ENCODE peak calls at places on chromosome 20, in five cellular contexts. One of them, this sample, is unnamed. For H3K4me1 and H3K36me3, the result is how much of the 10 kb centered on the place peaks cover.

GRCh38 chr20:15278041-15278440 is 940.6 kb upstream of the FLRT3 start:
- DNase-seq in CD8-positive, alpha-beta memory T cell: no peak
- DNase-seq in HepG2: no peak
- DNase-seq in psoas muscle: no peak
- DNase-seq in uterus: no peak
- DNase-seq in this sample: no peak

GRCh38 chr20:48196006-48196405 is 410.7 kb upstream of the SULF2 start:
- DNase-seq in CD8-positive, alpha-beta memory T cell: no peak
- DNase-seq in uterus: no peak
- DNase-seq in HepG2: no peak
- DNase-seq in psoas muscle: no peak
- DNase-seq in this sample: no peak

GRCh38 chr20:45300961-45301360 is 5.7 kb upstream of the RBPJL start:
- DNase-seq in CD8-positive, alpha-beta memory T cell: no peak
- DNase-seq in HepG2: peak
- DNase-seq in psoas muscle: no peak
- DNase-seq in uterus: no peak
- DNase-seq in this sample: no peak

GRCh38 chr20:10674684-10675455 is 1.1 kb upstream of the JAG1 start:
- DNase-seq in psoas muscle: peak
- DNase-seq in CD8-positive, alpha-beta memory T cell: no peak
- DNase-seq in HepG2: peak
- DNase-seq in uterus: peak
- DNase-seq in this sample: peak

GRCh38 chr20:2837561-2837960 is 2.9 kb downstream of the PCED1A start:
- DNase-seq in uterus: no peak
- DNase-seq in psoas muscle: no peak
- DNase-seq in HepG2: no peak
- DNase-seq in CD8-positive, alpha-beta memory T cell: no peak
- DNase-seq in this sample: no peak

GRCh38 chr20:13736792-13737191 is 47.9 kb downstream of the ESF1 start:
- DNase-seq in CD8-positive, alpha-beta memory T cell: no peak
- DNase-seq in uterus: no peak
- DNase-seq in psoas muscle: no peak
- DNase-seq in HepG2: no peak
- DNase-seq in this sample: no peak

GRCh38 chr20:58340853-58341252 is 31.3 kb downstream of the RAB22A start:
- DNase-seq in HepG2: no peak
- DNase-seq in uterus: no peak
- DNase-seq in CD8-positive, alpha-beta memory T cell: no peak
- DNase-seq in psoas muscle: no peak
- DNase-seq in this sample: no peak

GRCh38 chr20:37519508-37520416 is 1.3 kb upstream of the NNAT start:
- DNase-seq in HepG2: peak
- DNase-seq in CD8-positive, alpha-beta memory T cell: no peak
- DNase-seq in psoas muscle: no peak
- DNase-seq in uterus: no peak
- DNase-seq in this sample: no peak

GRCh38 chr20:25692499-25692898 is 4.2 kb downstream of the ZNF337 start:
- DNase-seq in uterus: no peak
- DNase-seq in HepG2: no peak
- DNase-seq in psoas muscle: no peak
- DNase-seq in CD8-positive, alpha-beta memory T cell: no peak
- DNase-seq in this sample: no peak

GRCh38 chr20:1327827-1328679 is 886 bp downstream of the SDCBP2 start:
- DNase-seq in HepG2: peak
- DNase-seq in CD8-positive, alpha-beta memory T cell: no peak
- DNase-seq in psoas muscle: no peak
- DNase-seq in uterus: peak
- DNase-seq in this sample: peak

GRCh38 chr20:10217517-10218410 is 866 bp upstream of the SNAP25 start:
- DNase-seq in HepG2: no peak
- DNase-seq in CD8-positive, alpha-beta memory T cell: no peak
- DNase-seq in psoas muscle: no peak
- DNase-seq in uterus: peak
- DNase-seq in this sample: peak

GRCh38 chr20:14583413-14583812 is 246.0 kb upstream of the FLRT3 start:
- DNase-seq in uterus: no peak
- DNase-seq in HepG2: no peak
- DNase-seq in psoas muscle: no peak
- DNase-seq in CD8-positive, alpha-beta memory T cell: no peak
- DNase-seq in this sample: no peak

GRCh38 chr20:37314099-37314498 is 24.6 kb downstream of the MANBAL start:
- DNase-seq in uterus: no peak
- DNase-seq in HepG2: no peak
- DNase-seq in CD8-positive, alpha-beta memory T cell: no peak
- DNase-seq in psoas muscle: no peak
- DNase-seq in this sample: no peak

GRCh38 chr20:36919715-36920333 is 31.7 kb downstream of the SAMHD1 start:
- DNase-seq in psoas muscle: no peak
- DNase-seq in uterus: no peak
- DNase-seq in HepG2: peak
- DNase-seq in CD8-positive, alpha-beta memory T cell: peak
- DNase-seq in this sample: no peak

GRCh38 chr20:14829897-14830296 is 492.5 kb upstream of the FLRT3 start:
- DNase-seq in HepG2: no peak
- DNase-seq in uterus: no peak
- DNase-seq in CD8-positive, alpha-beta memory T cell: no peak
- DNase-seq in psoas muscle: no peak
- DNase-seq in this sample: no peak

GRCh38 chr20:24303393-24303792 is 166.0 kb upstream of the SYNDIG1 start:
- DNase-seq in CD8-positive, alpha-beta memory T cell: no peak
- DNase-seq in psoas muscle: no peak
- DNase-seq in uterus: no peak
- DNase-seq in HepG2: no peak
- DNase-seq in this sample: no peak

GRCh38 chr20:62191781-62192559 is 9.1 kb downstream of the MTG2 start:
- DNase-seq in uterus: no peak
- DNase-seq in CD8-positive, alpha-beta memory T cell: no peak
- DNase-seq in HepG2: no peak
- DNase-seq in psoas muscle: no peak
- DNase-seq in this sample: no peak

GRCh38 chr20:15296422-15296821 is 959.0 kb upstream of the FLRT3 start:
- DNase-seq in uterus: no peak
- DNase-seq in CD8-positive, alpha-beta memory T cell: no peak
- DNase-seq in psoas muscle: no peak
- DNase-seq in HepG2: no peak
- DNase-seq in this sample: no peak

GRCh38 chr20:24747881-24748595 is 201.0 kb upstream of the CST7 start:
- DNase-seq in psoas muscle: no peak
- DNase-seq in CD8-positive, alpha-beta memory T cell: no peak
- DNase-seq in HepG2: no peak
- DNase-seq in uterus: no peak
- DNase-seq in this sample: no peak

GRCh38 chr20:44615169-44615791 is 32.9 kb downstream of the PKIG start:
- DNase-seq in CD8-positive, alpha-beta memory T cell: no peak
- DNase-seq in uterus: no peak
- DNase-seq in HepG2: no peak
- DNase-seq in psoas muscle: peak
- DNase-seq in this sample: no peak

GRCh38 chr20:22470620-22471026 is 113.7 kb downstream of the FOXA2 start:
- DNase-seq in psoas muscle: no peak
- DNase-seq in uterus: no peak
- DNase-seq in CD8-positive, alpha-beta memory T cell: no peak
- DNase-seq in HepG2: peak
- DNase-seq in this sample: no peak
- H3K4me1 ChIP-seq in psoas muscle: under half
- H3K4me1 ChIP-seq in uterus: under half
- H3K4me1 ChIP-seq in CD8-positive, alpha-beta memory T cell: under half
- H3K4me1 ChIP-seq in HepG2: half or more
- H3K4me1 ChIP-seq in this sample: under half

GRCh38 chr20:56748476-56749377 is 119.6 kb downstream of the TFAP2C start:
- DNase-seq in uterus: no peak
- DNase-seq in psoas muscle: no peak
- DNase-seq in HepG2: no peak
- DNase-seq in CD8-positive, alpha-beta memory T cell: no peak
- DNase-seq in this sample: no peak
- H3K27ac ChIP-seq in uterus: no peak
- H3K27ac ChIP-seq in psoas muscle: no peak
- H3K27ac ChIP-seq in HepG2: no peak
- H3K27ac ChIP-seq in CD8-positive, alpha-beta memory T cell: no peak
- H3K27ac ChIP-seq in this sample: no peak

GRCh38 chr20:20720158-20720557 is 7.7 kb upstream of the RALGAPA2 start:
- DNase-seq in HepG2: no peak
- DNase-seq in CD8-positive, alpha-beta memory T cell: no peak
- DNase-seq in psoas muscle: no peak
- DNase-seq in uterus: no peak
- DNase-seq in this sample: no peak

GRCh38 chr20:20721489-20721888 is 9.0 kb upstream of the RALGAPA2 start:
- DNase-seq in HepG2: no peak
- DNase-seq in uterus: no peak
- DNase-seq in CD8-positive, alpha-beta memory T cell: no peak
- DNase-seq in psoas muscle: no peak
- DNase-seq in this sample: no peak

GRCh38 chr20:20719411-20719810 is 7.0 kb upstream of the RALGAPA2 start:
- DNase-seq in psoas muscle: no peak
- DNase-seq in uterus: no peak
- DNase-seq in CD8-positive, alpha-beta memory T cell: no peak
- DNase-seq in HepG2: no peak
- DNase-seq in this sample: no peak
- H3K36me3 ChIP-seq in psoas muscle: under half
- H3K36me3 ChIP-seq in uterus: under half
- H3K36me3 ChIP-seq in CD8-positive, alpha-beta memory T cell: under half
- H3K36me3 ChIP-seq in HepG2: under half
- H3K36me3 ChIP-seq in this sample: under half

GRCh38 chr20:32458061-32458836 is 100.1 kb downstream of the ASXL1 start:
- DNase-seq in uterus: no peak
- DNase-seq in HepG2: no peak
- DNase-seq in psoas muscle: no peak
- DNase-seq in CD8-positive, alpha-beta memory T cell: no peak
- DNase-seq in this sample: no peak

GRCh38 chr20:32460683-32461320 is 102.7 kb downstream of the ASXL1 start:
- DNase-seq in uterus: no peak
- DNase-seq in HepG2: no peak
- DNase-seq in psoas muscle: no peak
- DNase-seq in CD8-positive, alpha-beta memory T cell: no peak
- DNase-seq in this sample: no peak

GRCh38 chr20:32458837-32459220 is 100.7 kb downstream of the ASXL1 start:
- DNase-seq in CD8-positive, alpha-beta memory T cell: no peak
- DNase-seq in psoas muscle: no peak
- DNase-seq in HepG2: no peak
- DNase-seq in uterus: no peak
- DNase-seq in this sample: no peak

GRCh38 chr20:32461836-32462600 is 103.9 kb downstream of the ASXL1 start:
- DNase-seq in psoas muscle: no peak
- DNase-seq in HepG2: no peak
- DNase-seq in uterus: no peak
- DNase-seq in CD8-positive, alpha-beta memory T cell: no peak
- DNase-seq in this sample: no peak

GRCh38 chr20:32460231-32460630 is 102.1 kb downstream of the ASXL1 start:
- DNase-seq in CD8-positive, alpha-beta memory T cell: no peak
- DNase-seq in psoas muscle: no peak
- DNase-seq in uterus: no peak
- DNase-seq in HepG2: no peak
- DNase-seq in this sample: no peak
- H3K4me1 ChIP-seq in CD8-positive, alpha-beta memory T cell: under half
- H3K4me1 ChIP-seq in psoas muscle: under half
- H3K4me1 ChIP-seq in uterus: under half
- H3K4me1 ChIP-seq in HepG2: under half
- H3K4me1 ChIP-seq in this sample: under half

GRCh38 chr20:51359947-51360346 is 182.6 kb downstream of the NFATC2 start:
- DNase-seq in uterus: no peak
- DNase-seq in HepG2: no peak
- DNase-seq in CD8-positive, alpha-beta memory T cell: no peak
- DNase-seq in psoas muscle: no peak
- DNase-seq in this sample: no peak

GRCh38 chr20:51361258-51361657 is 181.3 kb downstream of the NFATC2 start:
- DNase-seq in HepG2: no peak
- DNase-seq in CD8-positive, alpha-beta memory T cell: no peak
- DNase-seq in psoas muscle: no peak
- DNase-seq in uterus: no peak
- DNase-seq in this sample: no peak

GRCh38 chr20:51360451-51361230 is 181.9 kb downstream of the NFATC2 start:
- DNase-seq in uterus: no peak
- DNase-seq in psoas muscle: no peak
- DNase-seq in CD8-positive, alpha-beta memory T cell: no peak
- DNase-seq in HepG2: no peak
- DNase-seq in this sample: no peak

GRCh38 chr20:51358032-51358724 is 184.3 kb downstream of the NFATC2 start:
- DNase-seq in uterus: no peak
- DNase-seq in HepG2: no peak
- DNase-seq in CD8-positive, alpha-beta memory T cell: no peak
- DNase-seq in psoas muscle: no peak
- DNase-seq in this sample: no peak

GRCh38 chr20:51359401-51359800 is 183.1 kb downstream of the NFATC2 start:
- DNase-seq in CD8-positive, alpha-beta memory T cell: no peak
- DNase-seq in HepG2: no peak
- DNase-seq in uterus: no peak
- DNase-seq in psoas muscle: no peak
- DNase-seq in this sample: no peak
- H3K27ac ChIP-seq in CD8-positive, alpha-beta memory T cell: no peak
- H3K27ac ChIP-seq in HepG2: no peak
- H3K27ac ChIP-seq in uterus: no peak
- H3K27ac ChIP-seq in psoas muscle: no peak
- H3K27ac ChIP-seq in this sample: no peak

GRCh38 chr20:5586720-5587119 is 163.5 kb upstream of the SHLD1 start:
- DNase-seq in uterus: no peak
- DNase-seq in HepG2: no peak
- DNase-seq in psoas muscle: no peak
- DNase-seq in CD8-positive, alpha-beta memory T cell: no peak
- DNase-seq in this sample: no peak
- H3K36me3 ChIP-seq in uterus: under half
- H3K36me3 ChIP-seq in HepG2: under half
- H3K36me3 ChIP-seq in psoas muscle: under half
- H3K36me3 ChIP-seq in CD8-positive, alpha-beta memory T cell: under half
- H3K36me3 ChIP-seq in this sample: under half

DNA sequence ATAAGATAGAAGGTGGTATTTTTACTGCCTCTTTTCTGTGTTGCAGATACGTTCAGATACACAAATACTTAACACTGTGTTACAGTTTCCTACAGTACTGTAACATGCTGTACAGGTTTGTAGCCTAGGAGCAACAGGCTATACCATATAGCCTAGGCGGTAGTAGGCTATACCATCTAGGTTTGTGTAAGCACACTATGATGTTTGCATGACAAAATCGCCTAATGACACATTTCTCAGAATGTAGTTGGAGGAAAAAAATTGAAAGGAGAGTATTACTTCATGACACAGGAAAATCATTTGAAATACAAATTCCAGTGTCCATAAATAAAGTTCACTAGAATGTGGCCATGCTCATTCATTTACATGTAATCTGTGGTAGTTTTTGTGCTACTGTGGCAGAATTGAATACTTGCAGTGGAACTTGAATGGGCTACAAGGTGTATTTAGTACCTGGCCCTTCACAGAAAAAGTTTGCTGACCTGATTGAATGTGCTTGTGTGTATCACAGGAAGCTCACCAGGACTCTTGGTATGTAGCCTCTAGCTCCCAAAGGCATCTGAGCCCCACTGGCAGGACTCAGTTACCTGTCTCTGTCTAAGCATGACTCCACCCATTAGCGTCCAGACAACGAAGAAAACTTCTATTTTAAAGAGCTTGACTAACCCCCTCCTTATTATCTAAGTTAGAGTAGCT is 18.8 kb downstream of the TOP1 start:
- DNase-seq in CD8-positive, alpha-beta memory T cell: no peak
- DNase-seq in psoas muscle: no peak
- DNase-seq in uterus: no peak
- DNase-seq in HepG2: no peak
- DNase-seq in this sample: no peak
- H3K4me1 ChIP-seq in CD8-positive, alpha-beta memory T cell: half or more
- H3K4me1 ChIP-seq in psoas muscle: half or more
- H3K4me1 ChIP-seq in uterus: under half
- H3K4me1 ChIP-seq in HepG2: half or more
- H3K4me1 ChIP-seq in this sample: under half